ENCODE peak calls at places on chromosomes 16 and 17, in ten cellular contexts. Z, L, E, N, M, U, Q, J, F and H are unnamed samples.

GRCh38 chr16:62940573-62940972 is 904.3 kb upstream of the CDH8 start:
- DNase-seq in U (no peak), L (no peak), Z (no peak), Q (no peak), J (no peak), E (no peak), F (no peak), M (no peak), N (no peak), H (no peak)

GRCh38 chr16:80519189-80519588 is 21.6 kb upstream of the DYNLRB2 start:
- DNase-seq in U (no peak), Z (no peak), M (no peak), J (no peak), E (no peak), Q (no peak), L (no peak), N (no peak), F (no peak), H (no peak)

GRCh38 chr17:61459434-61459809 is 7.2 kb downstream of the TBX4 start:
- DNase-seq in E (no peak), J (no peak), Z (no peak), Q (no peak), F (no peak), M (no peak), N (no peak), L (no peak), U (no peak), H (no peak)

GRCh38 chr17:76419576-76420245 is 33.2 kb downstream of the UBE2O start:
- DNase-seq in Q (no peak), N (no peak), U (no peak), E (no peak), M (no peak), F (no peak), J (no peak), Z (no peak), L (no peak), H (no peak)

GRCh38 chr16:1707193-1707790 is 1.3 kb downstream of the MAPK8IP3 start:
- DNase-seq in L (no peak), N (peak; percentile 54), Q (no peak), U (no peak), M (no peak), Z (no peak), F (no peak), J (no peak), E (peak; percentile 37), H (no peak)

GRCh38 chr16:11964761-11965539 is at the start of gene TNFRSF17:
- DNase-seq in E (no peak), L (no peak), F (no peak), U (no peak), M (no peak), Q (no peak), Z (no peak), N (no peak), J (no peak), H (no peak)

GRCh38 chr17:47200325-47200663 is 8.9 kb upstream of the MYL4 start:
- DNase-seq in J (no peak), L (no peak), M (no peak), U (no peak), E (no peak), Q (no peak), N (no peak), Z (no peak), F (no peak), H (no peak)

GRCh38 chr16:83619381-83620150 is 188.2 kb upstream of the HSBP1 start:
- DNase-seq in M (peak; percentile 45), U (no peak), J (no peak), Z (no peak), N (no peak), E (no peak), F (no peak), Q (no peak), L (no peak), H (no peak)

GRCh38 chr16:68257906-68258800 is 6.2 kb upstream of the SLC7A6 start:
- DNase-seq in M (no peak), U (peak; percentile 81), F (peak; percentile 50), Z (no peak), L (no peak), Q (no peak), J (no peak), E (peak; percentile 33), N (no peak), H (peak; percentile 100)

GRCh38 chr16:30075503-30076275 is at the start of gene PPP4C:
- DNase-seq in Q (peak; percentile 88), E (peak; percentile 89), N (peak; percentile 97), U (no peak), J (peak; percentile 90), Z (peak; percentile 90), F (peak; percentile 94), M (peak; percentile 86), L (peak; percentile 78), H (no peak)

GRCh38 chr16:30185141-30185682 is 1.8 kb downstream of the CORO1A start:
- DNase-seq in N (peak; percentile 40), U (no peak), F (peak; percentile 20), L (no peak), J (no peak), E (no peak), Z (no peak), Q (no peak), M (peak; percentile 11), H (no peak)

GRCh38 chr16:56353054-56353921 is 72.1 kb downstream of the AMFR start:
- DNase-seq in J (peak; percentile 62), L (peak; percentile 6), M (no peak), Z (no peak), U (no peak), F (no peak), N (no peak), Q (peak; percentile 8), E (no peak), H (no peak)

GRCh38 chr16:68235882-68236803 is at the start of gene ESRP2:
- DNase-seq in J (peak; percentile 80), L (peak; percentile 67), U (no peak), F (no peak), Q (no peak), E (no peak), N (peak; percentile 37), Z (peak; percentile 86), M (no peak), H (no peak)

GRCh38 chr16:19716183-19716582 is 1.8 kb downstream of the KNOP1 start:
- DNase-seq in F (no peak), E (no peak), Q (no peak), Z (no peak), M (no peak), U (no peak), N (no peak), J (no peak), L (no peak), H (no peak)

GRCh38 chr17:81576621-81577277 is 24.6 kb upstream of the FAAP100 start:
- DNase-seq in Z (no peak), U (peak; percentile 68), F (no peak), M (no peak), L (no peak), E (peak; percentile 86), J (no peak), N (no peak), Q (no peak), H (no peak)

GRCh38 chr17:59853168-59853918 is 39.4 kb downstream of the TUBD1 start:
- DNase-seq in L (no peak), N (peak; percentile 44), F (no peak), Q (no peak), M (peak; percentile 38), J (no peak), U (no peak), Z (peak; percentile 34), E (peak; percentile 92), H (peak; percentile 82)
- TF ChIP-seq CTCF in L (peak; percentile 61), N (peak; percentile 73), F (peak; percentile 38), Q (no peak), M (peak; percentile 54), J (no peak), U (peak; percentile 55), Z (no peak), E (peak; percentile 50), H (peak; percentile 67)

GRCh38 chr17:74566132-74566753 is 1.1 kb downstream of the CD300H start:
- DNase-seq in N (peak; percentile 82), F (no peak), Z (no peak), J (no peak), L (no peak), E (peak; percentile 29), U (no peak), Q (peak; percentile 16), M (peak; percentile 74), H (no peak)
- TF ChIP-seq CTCF in N (peak; percentile 22), F (peak; percentile 54), Z (peak; percentile 25), J (peak; percentile 27), L (peak; percentile 75), E (peak; percentile 46), U (peak; percentile 85), Q (peak; percentile 58), M (peak; percentile 93), H (peak; percentile 69)

GRCh38 chr16:74296120-74296464 is 522 bp upstream of the PSMD7 start:
- DNase-seq in U (no peak), L (no peak), Q (no peak), M (no peak), E (no peak), J (no peak), Z (no peak), N (no peak), F (no peak), H (no peak)

GRCh38 chr16:74290356-74290755 is 6.3 kb upstream of the PSMD7 start:
- DNase-seq in M (no peak), Q (no peak), J (no peak), E (no peak), F (no peak), U (no peak), N (no peak), Z (no peak), L (no peak), H (no peak)

GRCh38 chr16:74291577-74292208 is 4.9 kb upstream of the PSMD7 start:
- DNase-seq in U (no peak), L (no peak), Z (no peak), Q (no peak), E (peak; percentile 22), N (no peak), F (no peak), M (no peak), J (no peak), H (no peak)

GRCh38 chr16:74288065-74288464 is 8.5 kb upstream of the PSMD7 start:
- DNase-seq in N (no peak), L (no peak), U (no peak), Q (no peak), E (no peak), J (no peak), M (no peak), F (no peak), Z (no peak), H (no peak)

DNA sequence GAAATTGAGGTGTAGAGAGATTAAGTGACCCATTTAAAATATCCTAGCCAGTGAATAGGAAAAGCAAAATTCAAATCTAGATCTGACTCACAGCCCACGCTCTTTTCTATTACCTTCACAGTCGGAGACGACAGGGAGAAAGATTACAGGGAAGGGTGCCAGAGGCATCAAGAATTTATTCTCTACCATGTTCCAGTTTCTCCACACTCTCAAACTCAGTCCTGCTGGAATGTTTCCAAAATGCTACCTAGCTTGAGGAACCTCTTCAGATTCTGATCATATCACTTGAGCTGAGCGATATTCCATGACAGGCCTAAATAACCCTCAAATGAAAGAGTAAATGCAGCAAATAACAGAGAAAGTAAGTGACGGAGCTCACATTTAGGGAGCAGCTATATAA is 5.4 kb upstream of the PSMD7 start:
- DNase-seq in F (no peak), J (no peak), Z (no peak), Q (no peak), U (no peak), N (no peak), E (no peak), M (no peak), L (no peak), H (no peak)
- TF ChIP-seq CTCF in F (no peak), J (no peak), Z (no peak), Q (no peak), U (no peak), N (no peak), E (no peak), M (no peak), L (no peak), H (no peak)

GRCh38 chr17:28357061-28357900 is at the start of gene POLDIP2:
- DNase-seq in L (peak; percentile 88), E (peak; percentile 95), Q (peak; percentile 92), U (peak; percentile 68), J (peak; percentile 96), F (peak; percentile 95), M (peak; percentile 95), N (peak; percentile 99), Z (peak; percentile 96), H (no peak)
- TF ChIP-seq CTCF in L (peak; percentile 15), E (no peak), Q (peak; percentile 49), U (no peak), J (no peak), F (no peak), M (no peak), N (peak; percentile 15), Z (no peak), H (no peak)